ENCODE peak calls at places on chromosomes 7 and 10, in six cellular contexts. One of them, this sample, is unnamed.

GRCh38 chr7:12111461-12112405 is 99.4 kb upstream of the TMEM106B start:
- DNase-seq in K562: no peak
- DNase-seq in GM12878: no peak
- DNase-seq in HepG2: no peak
- DNase-seq in SK-N-SH: peak
- DNase-seq in H1: peak
- DNase-seq in this sample: no peak

GRCh38 chr7:155380221-155380861 is 77.6 kb upstream of the EN2 start:
- DNase-seq in K562: peak
- DNase-seq in GM12878: no peak
- DNase-seq in HepG2: peak
- DNase-seq in SK-N-SH: peak
- DNase-seq in H1: no peak
- DNase-seq in this sample: peak

GRCh38 chr10:15201589-15202300 is 33.3 kb upstream of the NMT2 start:
- DNase-seq in K562: no peak
- DNase-seq in GM12878: no peak
- DNase-seq in HepG2: no peak
- DNase-seq in SK-N-SH: no peak
- DNase-seq in H1: no peak
- DNase-seq in this sample: no peak

GRCh38 chr10:84375011-84375410 is 46.6 kb downstream of the CCSER2 start:
- DNase-seq in K562: peak
- DNase-seq in GM12878: peak
- DNase-seq in HepG2: peak
- DNase-seq in SK-N-SH: peak
- DNase-seq in H1: no peak
- DNase-seq in this sample: peak

GRCh38 chr10:96491303-96491702 is 22.4 kb downstream of the TLL2 start:
- DNase-seq in K562: peak
- DNase-seq in GM12878: no peak
- DNase-seq in HepG2: no peak
- DNase-seq in SK-N-SH: peak
- DNase-seq in H1: no peak
- DNase-seq in this sample: no peak

GRCh38 chr7:26857534-26858228 is 6.7 kb downstream of the SKAP2 start:
- DNase-seq in K562: no peak
- DNase-seq in GM12878: no peak
- DNase-seq in HepG2: no peak
- DNase-seq in SK-N-SH: peak
- DNase-seq in H1: no peak
- DNase-seq in this sample: no peak

GRCh38 chr7:106560482-106560881 is 100.5 kb downstream of the CCDC71L start:
- DNase-seq in K562: no peak
- DNase-seq in GM12878: no peak
- DNase-seq in HepG2: no peak
- DNase-seq in SK-N-SH: no peak
- DNase-seq in H1: no peak
- DNase-seq in this sample: no peak

GRCh38 chr7:155233703-155234492 is 63.8 kb upstream of the INSIG1 start:
- DNase-seq in K562: no peak
- DNase-seq in GM12878: no peak
- DNase-seq in HepG2: no peak
- DNase-seq in SK-N-SH: peak
- DNase-seq in H1: no peak
- DNase-seq in this sample: no peak

GRCh38 chr10:103451091-103451801 is 924 bp downstream of the CALHM2 start:
- DNase-seq in K562: peak
- DNase-seq in GM12878: no peak
- DNase-seq in HepG2: no peak
- DNase-seq in SK-N-SH: peak
- DNase-seq in H1: no peak
- DNase-seq in this sample: no peak

GRCh38 chr7:112286294-112287086 is 80.0 kb downstream of the ZNF277 start:
- DNase-seq in K562: no peak
- DNase-seq in GM12878: peak
- DNase-seq in HepG2: no peak
- DNase-seq in SK-N-SH: peak
- DNase-seq in H1: no peak
- DNase-seq in this sample: no peak

GRCh38 chr7:87148332-87148955 is 3.8 kb upstream of the DMTF1 start:
- DNase-seq in K562: peak
- DNase-seq in GM12878: no peak
- DNase-seq in HepG2: no peak
- DNase-seq in SK-N-SH: peak
- DNase-seq in H1: no peak
- DNase-seq in this sample: no peak

GRCh38 chr7:117669818-117670217 is 190.0 kb downstream of the CFTR start:
- DNase-seq in K562: peak
- DNase-seq in GM12878: no peak
- DNase-seq in HepG2: no peak
- DNase-seq in SK-N-SH: no peak
- DNase-seq in H1: no peak
- DNase-seq in this sample: no peak

GRCh38 chr7:149685455-149685854 is 87.9 kb downstream of the ZNF467 start:
- DNase-seq in K562: no peak
- DNase-seq in GM12878: no peak
- DNase-seq in HepG2: no peak
- DNase-seq in SK-N-SH: no peak
- DNase-seq in H1: no peak
- DNase-seq in this sample: no peak

GRCh38 chr7:2843711-2844152 is 376 bp downstream of the GNA12 start:
- DNase-seq in K562: no peak
- DNase-seq in GM12878: no peak
- DNase-seq in HepG2: no peak
- DNase-seq in SK-N-SH: peak
- DNase-seq in H1: no peak
- DNase-seq in this sample: no peak

GRCh38 chr10:110416776-110417732 is 80.7 kb upstream of the DUSP5 start:
- DNase-seq in K562: no peak
- DNase-seq in GM12878: no peak
- DNase-seq in HepG2: no peak
- DNase-seq in SK-N-SH: no peak
- DNase-seq in H1: no peak
- DNase-seq in this sample: no peak

GRCh38 chr10:48792687-48793096 is 108.0 kb downstream of the WDFY4 start:
- DNase-seq in K562: no peak
- DNase-seq in GM12878: no peak
- DNase-seq in HepG2: no peak
- DNase-seq in SK-N-SH: no peak
- DNase-seq in H1: no peak
- DNase-seq in this sample: no peak

GRCh38 chr10:78178940-78179339 is 145.3 kb downstream of the RPS24 start:
- DNase-seq in K562: no peak
- DNase-seq in GM12878: no peak
- DNase-seq in HepG2: no peak
- DNase-seq in SK-N-SH: no peak
- DNase-seq in H1: no peak
- DNase-seq in this sample: no peak

GRCh38 chr10:63467833-63468232 is 2.1 kb upstream of the JMJD1C start:
- DNase-seq in K562: no peak
- DNase-seq in GM12878: no peak
- DNase-seq in HepG2: no peak
- DNase-seq in SK-N-SH: peak
- DNase-seq in H1: no peak
- DNase-seq in this sample: no peak

GRCh38 chr10:96257944-96258343 is 13.4 kb downstream of the BLNK start:
- DNase-seq in K562: no peak
- DNase-seq in GM12878: no peak
- DNase-seq in HepG2: no peak
- DNase-seq in SK-N-SH: no peak
- DNase-seq in H1: no peak
- DNase-seq in this sample: no peak

GRCh38 chr10:44306147-44306710 is 78.7 kb downstream of the CXCL12 start:
- DNase-seq in K562: no peak
- DNase-seq in GM12878: no peak
- DNase-seq in HepG2: no peak
- DNase-seq in SK-N-SH: no peak
- DNase-seq in H1: no peak
- DNase-seq in this sample: no peak

GRCh38 chr10:100148353-100149211 is 37.2 kb downstream of the ERLIN1 start:
- DNase-seq in K562: no peak
- DNase-seq in GM12878: peak
- DNase-seq in HepG2: peak
- DNase-seq in SK-N-SH: no peak
- DNase-seq in H1: no peak
- DNase-seq in this sample: peak

GRCh38 chr7:23347007-23347681 is 48.0 kb downstream of the MALSU1 start:
- DNase-seq in K562: peak
- DNase-seq in GM12878: no peak
- DNase-seq in HepG2: no peak
- DNase-seq in SK-N-SH: no peak
- DNase-seq in H1: no peak
- DNase-seq in this sample: no peak

GRCh38 chr7:36944843-36945242 is 220.5 kb upstream of the AOAH start:
- DNase-seq in K562: no peak
- DNase-seq in GM12878: no peak
- DNase-seq in HepG2: no peak
- DNase-seq in SK-N-SH: no peak
- DNase-seq in H1: no peak
- DNase-seq in this sample: no peak

GRCh38 chr7:134771889-134772288 is 7.5 kb upstream of the CALD1 start:
- DNase-seq in K562: no peak
- DNase-seq in GM12878: no peak
- DNase-seq in HepG2: peak
- DNase-seq in SK-N-SH: no peak
- DNase-seq in H1: no peak
- DNase-seq in this sample: no peak

GRCh38 chr7:13179011-13179574 is 491.7 kb downstream of the ARL4A start:
- DNase-seq in K562: peak
- DNase-seq in GM12878: no peak
- DNase-seq in HepG2: peak
- DNase-seq in SK-N-SH: peak
- DNase-seq in H1: no peak
- DNase-seq in this sample: no peak

DNA sequence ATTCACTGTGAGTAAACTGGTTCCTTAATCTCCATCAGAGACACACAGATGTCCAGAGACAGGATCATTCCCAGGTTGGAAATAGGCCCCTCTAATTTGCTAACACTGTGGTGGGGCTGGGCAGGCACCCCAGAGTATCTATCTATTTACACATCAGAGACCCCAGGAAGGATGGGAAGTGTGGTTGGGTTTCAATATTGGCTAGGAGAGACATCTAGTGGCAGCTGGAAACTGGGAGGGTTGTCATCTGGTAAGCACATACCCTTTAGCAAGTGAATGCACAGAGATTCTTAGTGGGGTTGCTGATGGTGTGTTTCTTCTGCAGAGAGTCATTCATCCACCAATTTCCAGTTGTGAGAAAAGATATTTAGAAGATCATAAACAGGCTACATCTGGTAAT is 36.0 kb upstream of the NRG3 start:
- DNase-seq in K562: no peak
- DNase-seq in GM12878: no peak
- DNase-seq in HepG2: no peak
- DNase-seq in SK-N-SH: peak
- DNase-seq in H1: no peak
- DNase-seq in this sample: no peak
- TF ChIP-seq GABPA in K562: no peak
- TF ChIP-seq GABPA in GM12878: no peak
- TF ChIP-seq GABPA in HepG2: no peak
- TF ChIP-seq GABPA in SK-N-SH: no peak
- TF ChIP-seq GABPA in H1: no peak
- TF ChIP-seq GABPA in this sample: no peak

GRCh38 chr10:129657297-129657974 is 190.4 kb downstream of the MGMT start:
- DNase-seq in K562: no peak
- DNase-seq in GM12878: no peak
- DNase-seq in HepG2: no peak
- DNase-seq in SK-N-SH: no peak
- DNase-seq in H1: no peak
- DNase-seq in this sample: no peak

GRCh38 chr10:129659881-129660280 is 192.8 kb downstream of the MGMT start:
- DNase-seq in K562: no peak
- DNase-seq in GM12878: no peak
- DNase-seq in HepG2: no peak
- DNase-seq in SK-N-SH: no peak
- DNase-seq in H1: no peak
- DNase-seq in this sample: no peak

GRCh38 chr10:129656642-129657041 is 189.6 kb downstream of the MGMT start:
- DNase-seq in K562: no peak
- DNase-seq in GM12878: no peak
- DNase-seq in HepG2: no peak
- DNase-seq in SK-N-SH: no peak
- DNase-seq in H1: no peak
- DNase-seq in this sample: no peak

GRCh38 chr10:129655679-129656031 is 188.6 kb downstream of the MGMT start:
- DNase-seq in K562: no peak
- DNase-seq in GM12878: no peak
- DNase-seq in HepG2: no peak
- DNase-seq in SK-N-SH: no peak
- DNase-seq in H1: no peak
- DNase-seq in this sample: no peak

DNA sequence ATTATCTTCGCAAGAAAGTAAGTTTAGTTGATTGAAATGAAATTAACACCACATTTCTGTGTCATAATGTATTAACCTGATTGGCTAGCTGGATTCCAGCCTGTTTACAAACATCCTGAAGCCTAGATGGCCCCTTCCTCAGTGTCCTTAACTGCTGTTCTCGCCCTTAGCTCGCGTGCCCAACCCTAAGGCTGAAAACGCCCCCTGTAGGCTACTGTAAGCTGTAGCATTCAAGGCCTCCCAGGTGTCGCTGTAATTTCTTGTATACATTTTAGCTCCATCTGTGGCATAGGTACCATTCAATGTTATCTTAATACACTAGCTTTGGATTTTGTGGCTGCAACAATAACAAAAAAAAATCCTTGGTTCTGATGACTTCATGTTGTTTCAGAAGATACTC is 191.6 kb downstream of the MGMT start:
- DNase-seq in K562: peak
- DNase-seq in GM12878: no peak
- DNase-seq in HepG2: peak
- DNase-seq in SK-N-SH: no peak
- DNase-seq in H1: no peak
- DNase-seq in this sample: no peak
- TF ChIP-seq CTCF in K562: peak
- TF ChIP-seq CTCF in GM12878: peak
- TF ChIP-seq CTCF in HepG2: peak
- TF ChIP-seq CTCF in SK-N-SH: peak
- TF ChIP-seq CTCF in H1: peak
- TF ChIP-seq CTCF in this sample: no peak

DNA sequence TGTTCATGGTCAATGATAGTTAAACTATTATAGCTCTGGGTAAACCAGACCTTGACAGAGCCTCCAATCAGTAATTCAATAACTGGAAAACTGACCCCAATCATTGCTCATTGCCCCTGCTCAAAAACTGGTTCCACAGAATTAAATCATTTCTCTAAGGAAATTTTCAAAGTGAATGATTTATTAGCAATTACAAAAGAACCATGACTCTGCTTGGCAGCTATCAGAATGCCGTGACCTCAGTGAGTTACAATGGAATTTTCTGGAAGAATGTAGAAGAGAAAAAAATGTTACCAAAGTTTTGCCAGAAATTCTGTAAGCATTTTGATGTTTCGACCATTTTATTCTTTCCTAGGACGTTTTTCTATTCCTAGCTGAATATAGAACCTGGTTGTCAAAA is 106.8 kb upstream of the APBB1IP start:
- DNase-seq in K562: no peak
- DNase-seq in GM12878: no peak
- DNase-seq in HepG2: no peak
- DNase-seq in SK-N-SH: no peak
- DNase-seq in H1: no peak
- DNase-seq in this sample: no peak
- TF ChIP-seq GABPA in K562: no peak
- TF ChIP-seq GABPA in GM12878: no peak
- TF ChIP-seq GABPA in HepG2: no peak
- TF ChIP-seq GABPA in SK-N-SH: no peak
- TF ChIP-seq GABPA in H1: no peak
- TF ChIP-seq GABPA in this sample: no peak

GRCh38 chr10:85786401-85786899 is 580.1 kb downstream of the GRID1 start:
- DNase-seq in K562: peak
- DNase-seq in GM12878: no peak
- DNase-seq in HepG2: no peak
- DNase-seq in SK-N-SH: peak
- DNase-seq in H1: peak
- DNase-seq in this sample: no peak
- TF ChIP-seq CTCF in K562: peak
- TF ChIP-seq CTCF in GM12878: peak
- TF ChIP-seq CTCF in HepG2: peak
- TF ChIP-seq CTCF in SK-N-SH: no peak
- TF ChIP-seq CTCF in H1: peak
- TF ChIP-seq CTCF in this sample: no peak